ENCODE peak calls at places on chromosomes 3 and 15, in ten cellular contexts. One of them, this sample, is unnamed.

GRCh38 chr3:41317718-41318117 is 118.4 kb downstream of the CTNNB1 start:
- DNase-seq in neural crest cell: no peak
- DNase-seq in stimulated activated CD8-positive, alpha-beta memory T cell treated with anti-CD3 and anti-CD28 coated beads, Interleukin-2, amount 100 ng/mL, for 48 hours: no peak
- DNase-seq in amniotic stem cell: no peak
- DNase-seq in COR-L47: no peak
- DNase-seq in Caki2: peak
- DNase-seq in HuH-7: no peak
- DNase-seq in WTC11: no peak
- DNase-seq in breast epithelium: no peak
- DNase-seq in GM20000: no peak
- DNase-seq in this sample: no peak

GRCh38 chr3:153069598-153069997 is 92.4 kb upstream of the RAP2B start:
- DNase-seq in neural crest cell: no peak
- DNase-seq in stimulated activated CD8-positive, alpha-beta memory T cell treated with anti-CD3 and anti-CD28 coated beads, Interleukin-2, amount 100 ng/mL, for 48 hours: no peak
- DNase-seq in amniotic stem cell: no peak
- DNase-seq in COR-L47: no peak
- DNase-seq in Caki2: no peak
- DNase-seq in HuH-7: no peak
- DNase-seq in WTC11: no peak
- DNase-seq in breast epithelium: no peak
- DNase-seq in GM20000: no peak
- DNase-seq in this sample: no peak

GRCh38 chr3:97350976-97351375 is 413.6 kb upstream of the ARL6 start:
- DNase-seq in neural crest cell: no peak
- DNase-seq in stimulated activated CD8-positive, alpha-beta memory T cell treated with anti-CD3 and anti-CD28 coated beads, Interleukin-2, amount 100 ng/mL, for 48 hours: no peak
- DNase-seq in amniotic stem cell: no peak
- DNase-seq in COR-L47: no peak
- DNase-seq in Caki2: no peak
- DNase-seq in HuH-7: no peak
- DNase-seq in WTC11: no peak
- DNase-seq in breast epithelium: no peak
- DNase-seq in GM20000: no peak
- DNase-seq in this sample: no peak

GRCh38 chr3:173690542-173690941 is 293.0 kb downstream of the NLGN1 start:
- DNase-seq in neural crest cell: no peak
- DNase-seq in stimulated activated CD8-positive, alpha-beta memory T cell treated with anti-CD3 and anti-CD28 coated beads, Interleukin-2, amount 100 ng/mL, for 48 hours: no peak
- DNase-seq in amniotic stem cell: no peak
- DNase-seq in COR-L47: no peak
- DNase-seq in Caki2: no peak
- DNase-seq in HuH-7: no peak
- DNase-seq in WTC11: no peak
- DNase-seq in breast epithelium: no peak
- DNase-seq in GM20000: no peak
- DNase-seq in this sample: no peak

GRCh38 chr3:157059181-157059580 is 100.8 kb downstream of the CCNL1 start:
- DNase-seq in neural crest cell: no peak
- DNase-seq in stimulated activated CD8-positive, alpha-beta memory T cell treated with anti-CD3 and anti-CD28 coated beads, Interleukin-2, amount 100 ng/mL, for 48 hours: no peak
- DNase-seq in amniotic stem cell: no peak
- DNase-seq in COR-L47: peak
- DNase-seq in Caki2: no peak
- DNase-seq in HuH-7: no peak
- DNase-seq in WTC11: no peak
- DNase-seq in breast epithelium: no peak
- DNase-seq in GM20000: no peak
- DNase-seq in this sample: no peak

GRCh38 chr3:133941390-133941789 is 45.7 kb upstream of the RAB6B start:
- DNase-seq in neural crest cell: no peak
- DNase-seq in stimulated activated CD8-positive, alpha-beta memory T cell treated with anti-CD3 and anti-CD28 coated beads, Interleukin-2, amount 100 ng/mL, for 48 hours: no peak
- DNase-seq in amniotic stem cell: peak
- DNase-seq in COR-L47: no peak
- DNase-seq in Caki2: no peak
- DNase-seq in HuH-7: no peak
- DNase-seq in WTC11: no peak
- DNase-seq in breast epithelium: peak
- DNase-seq in GM20000: no peak
- DNase-seq in this sample: no peak

GRCh38 chr15:28936481-28936881 is 50.7 kb downstream of the APBA2 start:
- DNase-seq in neural crest cell: no peak
- DNase-seq in stimulated activated CD8-positive, alpha-beta memory T cell treated with anti-CD3 and anti-CD28 coated beads, Interleukin-2, amount 100 ng/mL, for 48 hours: no peak
- DNase-seq in amniotic stem cell: no peak
- DNase-seq in COR-L47: no peak
- DNase-seq in Caki2: no peak
- DNase-seq in HuH-7: no peak
- DNase-seq in WTC11: no peak
- DNase-seq in breast epithelium: no peak
- DNase-seq in GM20000: no peak
- DNase-seq in this sample: no peak

GRCh38 chr15:75149911-75150709 is 51.6 kb upstream of the C15orf39 start:
- DNase-seq in neural crest cell: no peak
- DNase-seq in stimulated activated CD8-positive, alpha-beta memory T cell treated with anti-CD3 and anti-CD28 coated beads, Interleukin-2, amount 100 ng/mL, for 48 hours: no peak
- DNase-seq in amniotic stem cell: peak
- DNase-seq in COR-L47: no peak
- DNase-seq in Caki2: peak
- DNase-seq in HuH-7: no peak
- DNase-seq in WTC11: no peak
- DNase-seq in breast epithelium: no peak
- DNase-seq in GM20000: no peak
- DNase-seq in this sample: no peak

GRCh38 chr15:69451951-69452701 is 492 bp upstream of the RPLP1 start:
- DNase-seq in neural crest cell: no peak
- DNase-seq in stimulated activated CD8-positive, alpha-beta memory T cell treated with anti-CD3 and anti-CD28 coated beads, Interleukin-2, amount 100 ng/mL, for 48 hours: no peak
- DNase-seq in amniotic stem cell: no peak
- DNase-seq in COR-L47: no peak
- DNase-seq in Caki2: no peak
- DNase-seq in HuH-7: peak
- DNase-seq in WTC11: no peak
- DNase-seq in breast epithelium: no peak
- DNase-seq in GM20000: no peak
- DNase-seq in this sample: no peak

GRCh38 chr15:88467935-88468528 is 524 bp downstream of the MRPS11 start:
- DNase-seq in neural crest cell: no peak
- DNase-seq in stimulated activated CD8-positive, alpha-beta memory T cell treated with anti-CD3 and anti-CD28 coated beads, Interleukin-2, amount 100 ng/mL, for 48 hours: no peak
- DNase-seq in amniotic stem cell: no peak
- DNase-seq in COR-L47: no peak
- DNase-seq in Caki2: no peak
- DNase-seq in HuH-7: no peak
- DNase-seq in WTC11: no peak
- DNase-seq in breast epithelium: no peak
- DNase-seq in GM20000: no peak
- DNase-seq in this sample: no peak

GRCh38 chr3:53193466-53194217 is 32.6 kb downstream of the PRKCD start:
- DNase-seq in neural crest cell: no peak
- DNase-seq in stimulated activated CD8-positive, alpha-beta memory T cell treated with anti-CD3 and anti-CD28 coated beads, Interleukin-2, amount 100 ng/mL, for 48 hours: no peak
- DNase-seq in amniotic stem cell: no peak
- DNase-seq in COR-L47: no peak
- DNase-seq in Caki2: no peak
- DNase-seq in HuH-7: no peak
- DNase-seq in WTC11: no peak
- DNase-seq in breast epithelium: no peak
- DNase-seq in GM20000: no peak
- DNase-seq in this sample: no peak

This sample was measured in NCI-H1417.